ENCODE peak calls at places on chromosomes 3 and 15, in four cellular contexts. Z, J, M and F are unnamed samples.

GRCh38 chr3:23276913-23277658 is 74.0 kb downstream of the UBE2E2 start:
- DNase-seq in J (no peak), M (no peak), Z (no peak), F (no peak)

GRCh38 chr3:12798559-12799179 is 2.2 kb downstream of the CAND2 start:
- DNase-seq in J (no peak), M (no peak), Z (no peak), F (no peak)

GRCh38 chr3:161305095-161305991 is 66.0 kb downstream of the SPTSSB start:
- DNase-seq in Z (no peak), M (peak; percentile 27), J (peak; percentile 10), F (peak; percentile 17)

GRCh38 chr15:98753726-98754125 is 105.4 kb downstream of the IGF1R start:
- DNase-seq in M (no peak), J (no peak), Z (no peak), F (peak; percentile 12)

GRCh38 chr15:85496551-85497545 is 116.4 kb downstream of the AKAP13 start:
- DNase-seq in J (no peak), Z (no peak), M (no peak), F (no peak)

GRCh38 chr3:55750525-55750924 is 263.4 kb upstream of the WNT5A start:
- DNase-seq in Z (peak; percentile 74), J (peak; percentile 75), M (peak; percentile 87), F (peak; percentile 86)

GRCh38 chr15:70723124-70723427 is 40.3 kb downstream of the UACA start:
- DNase-seq in J (no peak), M (no peak), Z (no peak), F (no peak)

GRCh38 chr3:50373146-50373864 is 14.0 kb upstream of the TMEM115 start:
- DNase-seq in Z (no peak), M (no peak), J (no peak), F (no peak)

GRCh38 chr3:185308126-185308754 is 54.4 kb upstream of the EHHADH start:
- DNase-seq in Z (peak; percentile 38), M (peak; percentile 55), J (peak; percentile 43), F (peak; percentile 76)

GRCh38 chr15:64461577-64462162 is 1.3 kb downstream of the ZNF609 start:
- DNase-seq in Z (no peak), M (peak; percentile 27), J (no peak), F (no peak)

GRCh38 chr15:85756411-85757072 is 38.2 kb downstream of the KLHL25 start:
- DNase-seq in M (no peak), Z (no peak), J (no peak), F (no peak)

GRCh38 chr3:48558446-48559134 is 2.0 kb upstream of the PFKFB4 start:
- DNase-seq in M (no peak), J (no peak), Z (no peak), F (no peak)

GRCh38 chr15:89613031-89613430 is 37.8 kb downstream of the TICRR start:
- DNase-seq in J (no peak), Z (no peak), M (no peak), F (no peak)

GRCh38 chr3:39810647-39811161 is 1.3 kb downstream of the MYRIP start:
- DNase-seq in J (no peak), Z (no peak), M (no peak), F (no peak)

GRCh38 chr3:144055604-144056003 is 84.0 kb downstream of the DIPK2A start:
- DNase-seq in M (peak; percentile 34), J (peak; percentile 31), Z (peak; percentile 15), F (peak; percentile 69)

GRCh38 chr15:69302929-69303328 is 4.2 kb downstream of the PAQR5 start:
- DNase-seq in M (no peak), J (no peak), Z (no peak), F (no peak)

GRCh38 chr15:74196175-74196574 is 6.4 kb downstream of the STRA6 start:
- DNase-seq in J (peak; percentile 83), M (peak; percentile 93), Z (peak; percentile 71), F (peak; percentile 86)

GRCh38 chr15:36390491-36390890 is 188.9 kb upstream of the CDIN1 start:
- DNase-seq in Z (no peak), J (no peak), M (no peak), F (no peak)

GRCh38 chr15:101027273-101027901 is 108.2 kb downstream of the LRRK1 start:
- DNase-seq in J (no peak), Z (no peak), M (no peak), F (no peak)

GRCh38 chr15:80779658-80780415 is 667 bp downstream of the CEMIP start:
- DNase-seq in M (peak; percentile 43), Z (no peak), J (peak; percentile 28), F (peak; percentile 26)

GRCh38 chr3:160346511-160346910 is 52.5 kb downstream of the IFT80 start:
- DNase-seq in Z (no peak), J (no peak), M (no peak), F (no peak)

GRCh38 chr3:134361162-134361831 is 12.9 kb downstream of the AMOTL2 start:
- DNase-seq in J (no peak), M (no peak), Z (no peak), F (no peak)

GRCh38 chr3:25021816-25022215 is 406.2 kb upstream of the RARB start:
- DNase-seq in J (no peak), M (peak; percentile 16), Z (peak; percentile 55), F (no peak)

GRCh38 chr3:56800373-56801150 is 1.2 kb downstream of the ARHGEF3 start:
- DNase-seq in M (no peak), J (no peak), Z (no peak), F (peak; percentile 28)

GRCh38 chr15:41849204-41849603 is 10.6 kb downstream of the PLA2G4B start:
- DNase-seq in M (no peak), J (no peak), Z (no peak), F (no peak)

GRCh38 chr3:16841906-16842709 is 42.6 kb upstream of the PLCL2 start:
- DNase-seq in Z (no peak), M (no peak), J (no peak), F (no peak)

GRCh38 chr3:131960324-131960723 is 74.5 kb downstream of the CPNE4 start:
- DNase-seq in Z (no peak), J (no peak), M (peak; percentile 15), F (no peak)